ENCODE peak calls at places on chromosomes 4 and X, in six cellular contexts. C is lower lobe of right lung, D is tibial artery, W is uterus, O is adrenal gland, P is psoas muscle. V is an unnamed sample.

GRCh38 chrX:63349307-63349706 is 1.8 kb downstream of the SPIN4 start:
- DNase-seq in C (no peak), D (no peak), W (no peak), O (no peak), P (no peak), V (no peak)

GRCh38 chr4:82776925-82777542 is 21.6 kb downstream of the SCD5 start:
- DNase-seq in C (no peak), D (no peak), W (no peak), O (no peak), P (no peak), V (no peak)

GRCh38 chr4:179595671-179596410 is 2153.6 kb upstream of the AGA start:
- DNase-seq in C (no peak), D (no peak), W (no peak), O (no peak), P (no peak), V (no peak)

GRCh38 chr4:170464614-170465197 is 374.9 kb upstream of the AADAT start:
- DNase-seq in C (no peak), D (no peak), W (no peak), O (no peak), P (no peak), V (no peak)

GRCh38 chr4:143286733-143287570 is 49.7 kb upstream of the GAB1 start:
- DNase-seq in C (no peak), D (no peak), W (no peak), O (no peak), P (no peak), V (no peak)

GRCh38 chr4:128573781-128574508 is 235.6 kb upstream of the JADE1 start:
- DNase-seq in C (no peak), D (no peak), W (no peak), O (no peak), P (no peak), V (no peak)

GRCh38 chr4:33837043-33837442 is 2407.3 kb downstream of the ARAP2 start:
- DNase-seq in C (no peak), D (no peak), W (no peak), O (no peak), P (no peak), V (no peak)

GRCh38 chr4:89949782-89950387 is 55.2 kb downstream of the MMRN1 start:
- DNase-seq in C (no peak), D (no peak), W (no peak), O (no peak), P (no peak), V (no peak)

GRCh38 chrX:259692-260355 is 21.4 kb upstream of the PLCXD1 start:
- DNase-seq in C (peak; percentile 30), D (no peak), W (no peak), O (no peak), P (no peak), V (no peak)

GRCh38 chr4:4866124-4866832 is 6.8 kb downstream of the MSX1 start:
- DNase-seq in C (no peak), D (no peak), W (no peak), O (no peak), P (no peak), V (no peak)

GRCh38 chrX:110402091-110402854 is 43.6 kb downstream of the RTL9 start:
- DNase-seq in C (no peak), D (peak; percentile 41), W (peak; percentile 22), O (no peak), P (peak; percentile 46), V (no peak)

GRCh38 chrX:43166874-43167273 is 388.9 kb upstream of the PPP1R2C start:
- DNase-seq in C (no peak), D (no peak), W (no peak), O (no peak), P (no peak), V (no peak)

DNA sequence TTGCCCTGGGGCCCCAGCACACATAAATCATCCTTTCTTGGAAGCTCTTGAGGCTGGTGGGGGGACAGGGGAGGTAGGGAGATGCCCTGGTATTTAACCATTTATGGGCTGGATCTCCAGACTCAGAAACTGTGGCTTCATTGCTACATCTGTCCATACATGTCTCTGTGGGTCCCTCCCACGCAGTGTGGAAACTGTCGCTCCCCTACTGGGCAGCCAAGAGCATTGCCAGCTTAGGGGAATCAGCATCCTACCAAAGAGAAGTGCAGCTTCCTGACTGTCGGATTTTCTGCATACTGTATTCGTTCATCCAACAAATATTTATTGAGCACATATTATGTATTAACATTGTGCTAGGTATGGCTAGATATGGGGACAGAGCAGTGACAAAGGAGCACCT is 3.7 kb downstream of the GRIPAP1 start:
- DNase-seq in C (no peak), D (no peak), W (no peak), O (no peak), P (no peak), V (no peak)
- TF ChIP-seq CTCF in C (no peak), D (no peak), W (no peak), O (no peak), P (no peak), V (no peak)

GRCh38 chr4:7281316-7282093 is 89.2 kb downstream of the SORCS2 start:
- DNase-seq in C (no peak), D (no peak), W (no peak), O (no peak), P (no peak), V (no peak)
- H3K4me1 ChIP-seq in C (no peaks in the 10 kb centered on the region), D (peaks cover 12% of the 10 kb centered on the region), W (peaks cover 7% of the 10 kb centered on the region), O (no peaks in the 10 kb centered on the region), P (no peaks in the 10 kb centered on the region), V (no peaks in the 10 kb centered on the region)

GRCh38 chr4:151895671-151896070 is 134.9 kb upstream of the GATB start:
- DNase-seq in C (no peak), D (no peak), W (no peak), O (no peak), P (no peak), V (no peak)
- H3K4me3 ChIP-seq in C (no peak overlapping the region), D (no peak overlapping the region), W (no peak overlapping the region), O (no peak overlapping the region), P (no peak overlapping the region), V (no peak overlapping the region)

GRCh38 chrX:124646403-124646802 is 300.0 kb downstream of the SH2D1A start:
- DNase-seq in C (no peak), D (no peak), W (no peak), O (no peak), P (no peak), V (no peak)

DNA sequence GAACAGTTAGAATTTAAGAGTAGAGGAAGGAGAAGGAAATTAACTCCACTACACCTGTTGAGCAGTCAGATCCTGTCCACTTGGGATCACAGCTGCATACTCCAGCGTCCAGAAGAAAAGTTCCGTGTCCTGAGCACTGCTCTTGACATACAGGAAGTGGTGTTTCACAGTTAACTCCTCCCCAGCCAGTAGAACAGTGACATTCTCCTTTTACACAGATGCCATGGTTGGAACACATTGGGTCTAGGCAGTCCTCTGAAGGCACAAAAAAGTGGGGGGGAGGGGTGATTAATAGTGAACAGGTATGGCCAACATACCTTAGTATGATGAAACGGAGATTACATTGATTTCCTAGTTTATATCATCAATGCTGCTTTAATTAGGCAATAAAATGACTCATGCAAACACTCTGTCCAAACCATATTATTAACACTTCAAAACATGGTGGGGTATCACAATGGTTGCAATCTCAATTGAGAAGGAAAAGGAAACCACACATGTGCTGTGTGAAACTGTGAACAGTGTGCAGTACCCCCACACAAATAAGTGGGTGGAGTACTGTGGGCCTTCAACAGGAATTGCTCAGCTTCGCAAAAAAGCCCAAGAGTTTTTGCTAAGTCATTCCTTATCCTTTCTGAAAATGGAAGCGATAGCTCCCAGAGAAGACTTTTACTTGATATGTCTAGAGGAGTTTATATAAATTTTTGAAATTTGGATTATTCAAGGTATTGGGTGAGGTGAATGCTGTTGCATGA is 295.6 kb downstream of the SH2D1A start:
- DNase-seq in C (no peak), D (no peak), W (no peak), O (no peak), P (no peak), V (no peak)
- TF ChIP-seq CTCF in C (no peak), D (no peak), W (no peak), O (no peak), P (no peak), V (no peak)

DNA sequence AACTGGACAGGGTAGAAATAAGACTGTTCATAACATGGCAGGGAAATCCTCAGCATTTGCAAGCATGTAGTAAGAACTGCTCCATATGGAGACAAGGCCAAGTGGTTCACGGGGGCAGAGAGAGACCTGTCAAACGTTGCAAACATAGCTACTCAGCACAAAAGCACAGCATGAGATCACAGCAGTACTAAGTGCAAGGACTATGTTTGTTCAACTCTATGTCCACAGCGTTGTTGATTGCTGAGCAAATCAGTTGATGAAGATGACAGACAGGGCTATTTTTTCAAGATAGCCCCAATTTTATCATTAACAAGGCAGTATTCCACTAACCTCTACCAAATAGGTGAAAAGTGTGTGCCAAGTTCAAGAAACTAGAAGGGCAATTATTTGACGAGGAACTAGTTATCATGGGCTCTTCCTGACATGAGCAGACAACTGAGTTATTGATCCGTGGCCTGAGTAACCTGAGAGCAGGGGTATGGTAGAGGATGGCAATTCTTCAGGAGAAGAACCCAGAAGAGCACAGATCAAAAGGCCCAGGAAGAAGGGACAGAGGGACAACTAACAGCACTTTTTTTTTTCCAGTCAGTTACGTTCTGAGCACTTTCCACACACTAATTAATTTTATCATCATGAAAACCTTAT is 57.4 kb downstream of the SPOCK3 start:
- DNase-seq in C (no peak), D (no peak), W (no peak), O (no peak), P (no peak), V (no peak)
- H3K4me1 ChIP-seq in C (no peaks in the 10 kb centered on the region), D (no peaks in the 10 kb centered on the region), W (no peaks in the 10 kb centered on the region), O (no peaks in the 10 kb centered on the region), P (no peaks in the 10 kb centered on the region), V (no peaks in the 10 kb centered on the region)

DNA sequence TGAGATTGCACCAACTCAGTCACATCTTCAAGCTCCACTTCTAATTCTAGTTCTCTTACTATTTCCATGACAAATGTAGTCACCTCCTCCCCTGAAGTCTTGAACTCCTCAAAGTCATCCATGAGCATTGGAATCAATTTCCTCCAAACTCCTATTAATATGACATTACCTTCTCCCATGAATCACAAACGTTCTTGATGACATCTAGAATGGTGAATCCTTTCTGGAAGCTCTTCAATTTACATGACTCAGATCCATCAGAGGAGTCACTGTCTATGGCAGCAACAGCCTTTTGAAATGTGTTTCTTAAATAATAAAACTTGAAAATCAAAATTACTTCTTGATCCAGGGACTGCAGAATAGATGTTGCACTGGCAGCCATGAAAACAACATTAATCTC is 34.5 kb downstream of the GALNTL6 start:
- DNase-seq in C (no peak), D (no peak), W (no peak), O (no peak), P (no peak), V (no peak)
- H3K4me3 ChIP-seq in C (no peak overlapping the region), D (no peak overlapping the region), W (no peak overlapping the region), O (no peak overlapping the region), P (no peak overlapping the region), V (no peak overlapping the region)

GRCh38 chrX:52359614-52360232 is 9.1 kb upstream of the XAGE2 start:
- DNase-seq in C (no peak), D (peak; percentile 20), W (no peak), O (no peak), P (no peak), V (peak; percentile 50)

GRCh38 chrX:52368368-52369055 is at the start of gene XAGE2:
- DNase-seq in C (no peak), D (no peak), W (no peak), O (no peak), P (no peak), V (no peak)

DNA sequence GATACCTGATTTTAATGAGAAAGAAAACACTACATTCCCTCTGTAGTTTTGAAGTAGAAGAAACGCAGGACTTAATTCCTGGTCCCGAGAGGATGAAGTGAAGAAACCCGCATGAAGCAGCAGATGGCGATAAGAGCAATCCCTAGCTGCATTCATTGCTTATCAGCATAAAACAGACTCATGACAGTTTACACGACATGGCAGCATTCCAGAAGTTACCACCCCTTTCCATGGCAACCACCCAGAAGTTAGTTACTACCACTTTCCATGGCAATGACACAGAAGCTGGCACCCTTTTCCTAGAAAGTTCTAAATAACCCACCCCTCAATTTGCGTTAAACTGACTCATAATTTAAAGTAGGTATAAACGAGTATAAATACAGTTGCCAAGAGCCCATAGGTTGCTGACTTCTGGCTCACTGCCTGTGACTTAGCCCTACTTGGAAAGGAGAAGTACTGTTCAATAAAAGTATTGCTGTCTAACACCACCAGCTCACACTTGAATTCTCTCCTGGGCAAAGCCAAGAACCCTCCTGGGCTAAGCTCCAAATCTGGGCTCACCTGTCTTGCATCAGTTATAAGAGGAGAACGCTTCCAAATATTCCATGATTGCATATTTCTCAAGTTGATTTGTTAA is 5.5 kb upstream of the XAGE2 start:
- DNase-seq in C (no peak), D (no peak), W (no peak), O (no peak), P (no peak), V (no peak)
- TF ChIP-seq CTCF in C (no peak), D (no peak), W (no peak), O (no peak), P (no peak), V (no peak)

V was measured in testis.